ENCODE peak calls at places on chromosomes 5 and 9, in four cellular contexts. N is HepG2, J is K562, K is GM12878. Z is an unnamed sample. For H3K4me1, the result is how much of the 10 kb centered on the place peaks cover.

GRCh38 chr9:19173598-19174125 is 46.4 kb upstream of the PLIN2 start:
- DNase-seq in N (peak), J (no peak), K (no peak), Z (no peak)

GRCh38 chr9:137647096-137647709 is 28.4 kb downstream of the EHMT1 start:
- DNase-seq in N (no peak), J (no peak), K (no peak), Z (no peak)

GRCh38 chr5:150640311-150641005 is at the start of gene SYNPO:
- DNase-seq in N (peak), J (peak), K (no peak), Z (peak)

GRCh38 chr5:26321278-26321677 is 717.1 kb downstream of the CDH9 start:
- DNase-seq in N (no peak), J (no peak), K (no peak), Z (no peak)

GRCh38 chr5:42970636-42971559 is 69.2 kb downstream of the ANXA2R start:
- DNase-seq in N (no peak), J (no peak), K (no peak), Z (no peak)

GRCh38 chr5:179913461-179913860 is 5.8 kb upstream of the TBC1D9B start:
- DNase-seq in N (no peak), J (no peak), K (no peak), Z (no peak)

GRCh38 chr5:138542120-138542955 is 698 bp downstream of the ETF1 start:
- DNase-seq in N (no peak), J (peak), K (no peak), Z (peak)

GRCh38 chr9:124108216-124108615 is 96.6 kb downstream of the LHX2 start:
- DNase-seq in N (no peak), J (no peak), K (no peak), Z (no peak)

GRCh38 chr9:133320421-133320881 is 15.5 kb downstream of the SURF6 start:
- DNase-seq in N (no peak), J (no peak), K (no peak), Z (no peak)

GRCh38 chr9:113631811-113632665 is 168.5 kb downstream of the RGS3 start:
- DNase-seq in N (no peak), J (no peak), K (no peak), Z (no peak)

GRCh38 chr5:22998775-22999174 is 145.6 kb upstream of the CDH12 start:
- DNase-seq in N (no peak), J (no peak), K (peak), Z (no peak)

GRCh38 chr5:135714126-135714894 is 120.2 kb upstream of the SLC25A48 start:
- DNase-seq in N (no peak), J (no peak), K (no peak), Z (no peak)

GRCh38 chr5:93850311-93850710 is 108.9 kb upstream of the POU5F2 start:
- DNase-seq in N (no peak), J (no peak), K (no peak), Z (peak)

GRCh38 chr9:5870691-5871090 is 20.0 kb upstream of the MLANA start:
- DNase-seq in N (no peak), J (no peak), K (no peak), Z (no peak)

GRCh38 chr5:93622240-93622885 is 39.3 kb downstream of the NR2F1 start:
- DNase-seq in N (peak), J (no peak), K (no peak), Z (peak)

GRCh38 chr5:149024477-149024876 is 38.4 kb downstream of the SH3TC2 start:
- DNase-seq in N (no peak), J (no peak), K (no peak), Z (no peak)

GRCh38 chr9:121698627-121699270 is 47.3 kb downstream of the DAB2IP start:
- DNase-seq in N (no peak), J (peak), K (no peak), Z (peak)

GRCh38 chr5:38650540-38651275 is 94.3 kb upstream of the LIFR start:
- DNase-seq in N (no peak), J (no peak), K (no peak), Z (no peak)

GRCh38 chr5:91469517-91470165 is 86.5 kb upstream of the ARRDC3 start:
- DNase-seq in N (no peak), J (no peak), K (no peak), Z (no peak)

GRCh38 chr5:98301567-98301966 is 471.9 kb upstream of the RGMB start:
- DNase-seq in N (no peak), J (no peak), K (no peak), Z (no peak)

GRCh38 chr5:39478851-39479250 is 54.1 kb upstream of the DAB2 start:
- DNase-seq in N (no peak), J (no peak), K (no peak), Z (no peak)

GRCh38 chr5:16392718-16393117 is 72.9 kb downstream of the ZNF622 start:
- DNase-seq in N (no peak), J (no peak), K (no peak), Z (peak)

GRCh38 chr9:124259273-124260078 is 1.7 kb downstream of the NEK6 start:
- DNase-seq in N (peak), J (no peak), K (no peak), Z (no peak)

GRCh38 chr5:65808261-65808741 is 86.3 kb downstream of the NLN start:
- DNase-seq in N (no peak), J (no peak), K (no peak), Z (no peak)
- TF ChIP-seq FOXM1 in N (no peak), J (no peak), K (no peak), Z (no peak)

GRCh38 chr5:117299940-117300339 is 725.3 kb upstream of the SEMA6A start:
- DNase-seq in N (no peak), J (no peak), K (no peak), Z (no peak)

GRCh38 chr5:117296872-117297271 is 722.2 kb upstream of the SEMA6A start:
- DNase-seq in N (no peak), J (no peak), K (no peak), Z (no peak)

GRCh38 chr5:117295941-117296340 is 721.3 kb upstream of the SEMA6A start:
- DNase-seq in N (no peak), J (no peak), K (no peak), Z (no peak)
- H3K4me1 ChIP-seq in N (under half), J (under half), K (under half), Z (under half)

DNA sequence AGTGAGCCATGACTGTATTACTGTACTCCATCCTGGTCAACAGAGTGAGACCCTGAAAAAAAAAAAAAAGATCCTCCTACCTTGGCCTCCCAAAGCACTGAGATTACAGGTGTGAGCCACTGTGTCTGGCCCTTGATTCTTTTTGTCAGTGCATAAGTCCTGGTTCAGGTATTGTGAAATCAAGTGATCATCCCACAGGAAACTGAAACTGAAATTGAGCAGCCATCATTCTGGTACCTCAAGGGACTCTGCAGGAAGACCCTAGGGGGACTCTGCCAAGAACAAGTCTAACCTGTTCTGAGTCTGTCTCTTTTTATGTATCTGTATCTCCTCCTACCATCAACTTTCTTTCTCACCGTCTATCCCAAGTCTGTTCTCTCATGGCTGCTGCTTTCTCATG is 1.9 kb upstream of the DCAF10 start:
- DNase-seq in N (no peak), J (no peak), K (no peak), Z (no peak)
- TF ChIP-seq MXI1 in N (no peak), J (no peak), K (no peak), Z (no peak)

GRCh38 chr5:68225911-68226563 is 10.5 kb downstream of the PIK3R1 start:
- DNase-seq in N (no peak), J (no peak), K (no peak), Z (no peak)
- TF ChIP-seq FOXM1 in N (no peak), J (no peak), K (no peak), Z (no peak)

GRCh38 chr5:170284231-170284630 is 13.3 kb downstream of the LCP2 start:
- DNase-seq in N (no peak), J (no peak), K (no peak), Z (no peak)
- H3K4me1 ChIP-seq in N (under half), J (under half), K (under half), Z (under half)

DNA sequence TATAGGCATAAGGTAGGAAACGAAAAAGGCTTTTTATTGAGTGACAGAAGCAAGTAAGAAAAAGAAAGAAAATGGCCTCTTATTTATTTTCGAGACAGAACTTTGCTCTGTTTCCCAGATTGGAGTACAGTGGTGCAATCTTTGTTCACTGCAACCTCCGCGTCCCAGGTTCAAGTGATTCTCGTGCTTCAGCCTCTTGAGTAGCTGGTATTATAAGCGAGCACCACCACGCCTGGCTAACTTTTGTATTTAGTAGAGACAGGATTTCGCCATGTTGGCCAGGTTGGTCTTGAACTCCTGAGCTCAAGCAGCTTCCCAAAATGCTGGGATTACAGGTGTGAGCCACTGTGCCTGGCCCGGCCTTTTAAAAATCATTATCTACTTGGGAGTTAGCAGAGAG is 70.7 kb downstream of the NSD1 start:
- DNase-seq in N (no peak), J (no peak), K (no peak), Z (no peak)
- TF ChIP-seq MXI1 in N (no peak), J (no peak), K (no peak), Z (no peak)

GRCh38 chr9:71552480-71552879 is 215.8 kb downstream of the CEMIP2 start:
- DNase-seq in N (no peak), J (no peak), K (no peak), Z (no peak)
- TF ChIP-seq FOXM1 in N (no peak), J (no peak), K (no peak), Z (no peak)

GRCh38 chr5:166270712-166271111 is 2020.7 kb upstream of the WWC1 start:
- DNase-seq in N (no peak), J (no peak), K (no peak), Z (no peak)
- H3K4me1 ChIP-seq in N (under half), J (under half), K (under half), Z (under half)

GRCh38 chr9:134327671-134328231 is 1.5 kb downstream of the RXRA start:
- DNase-seq in N (no peak), J (no peak), K (no peak), Z (no peak)

GRCh38 chr9:134326754-134327526 is 685 bp downstream of the RXRA start:
- DNase-seq in N (no peak), J (peak), K (no peak), Z (peak)

GRCh38 chr9:134325096-134325812 is 1.0 kb upstream of the RXRA start:
- DNase-seq in N (no peak), J (peak), K (no peak), Z (no peak)

GRCh38 chr9:134324359-134325095 is 1.7 kb upstream of the RXRA start:
- DNase-seq in N (no peak), J (no peak), K (no peak), Z (no peak)

DNA sequence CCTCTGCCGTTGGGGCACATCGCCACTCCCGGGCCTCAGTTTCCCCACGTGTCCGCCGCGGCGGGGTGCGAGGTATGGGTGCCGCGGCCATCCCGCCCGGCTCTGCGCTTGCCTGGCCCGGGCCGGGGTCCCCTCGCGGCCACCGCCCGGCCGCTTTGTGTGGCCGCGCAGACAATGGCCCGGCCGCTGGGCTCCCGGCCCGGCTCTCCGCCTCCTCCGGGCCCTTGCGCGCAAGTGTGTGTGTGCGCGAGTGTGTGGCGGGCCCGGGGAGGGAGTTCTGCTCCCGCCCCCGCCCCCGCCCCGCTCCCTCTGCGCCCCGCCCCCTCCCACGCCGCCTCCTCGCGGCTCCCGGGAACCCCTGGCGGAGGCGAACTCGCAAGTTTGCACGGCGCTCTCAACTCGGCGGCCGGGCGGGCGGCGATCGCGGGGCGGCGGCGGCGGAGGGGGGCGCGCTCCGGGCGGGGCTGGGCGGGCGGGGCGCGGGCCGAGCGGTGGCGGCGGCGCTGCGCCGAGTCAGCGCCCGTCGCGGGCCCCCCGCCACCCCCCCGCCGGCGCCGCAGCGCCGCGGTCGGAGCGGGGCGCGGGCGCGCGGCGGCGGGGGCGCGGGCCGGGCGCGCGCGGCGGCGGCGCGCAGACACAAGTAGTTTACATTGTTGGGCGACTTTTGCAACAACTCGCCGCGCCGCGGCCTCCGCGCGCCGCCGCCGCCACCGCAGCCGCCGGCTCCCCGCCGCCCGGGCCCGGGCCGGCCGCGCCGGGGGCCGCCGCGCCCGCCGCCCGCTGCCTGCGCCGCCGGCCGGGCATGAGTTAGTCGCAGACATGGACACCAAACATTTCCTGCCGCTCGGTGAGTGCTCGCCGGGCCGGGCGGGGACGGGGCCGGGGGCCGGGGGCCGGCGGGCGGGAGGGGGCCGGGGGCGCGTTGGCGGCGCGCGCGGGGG is at the start of gene RXRA:
- DNase-seq in N (peak), J (peak), K (no peak), Z (peak)
- TF ChIP-seq MXI1 in N (no peak), J (no peak), K (no peak), Z (peak)